ENCODE peak calls at places on chromosomes 3 and 15, in nine cellular contexts. V is CD4-positive, alpha-beta memory T cell; W is dorsolateral prefrontal cortex; K is stimulated activated CD4-positive, alpha-beta T cell treated with anti-CD3 and anti-CD28 coated beads, Interleukin-4, amount 100 ng/mL, for 4 hours; B is skeletal muscle cell; Y is M059J; H is T1000; G is kidney tubule cell; T is stimulated activated naive B cell treated with anti-CD40 and anti-IgM and Interleukin-4, amounts not matched to agents 10 μg/mL and 1 μg/mL and 100 μg/mL, for 72 hours. C is an unnamed sample.

GRCh38 chr3:127212231-127212630 is 19.3 kb downstream of the PRR23E start:
- DNase-seq in T (no peak), B (no peak), V (no peak), K (no peak), H (no peak), W (no peak), G (no peak), Y (no peak), C (no peak)

GRCh38 chr3:194487289-194488006 is 646 bp upstream of the ATP13A3 start:
- DNase-seq in G (peak), H (no peak), V (no peak), B (no peak), Y (peak), W (peak), K (peak), T (peak), C (peak)

GRCh38 chr3:55524565-55525244 is 37.6 kb upstream of the WNT5A start:
- DNase-seq in K (no peak), H (no peak), B (no peak), T (no peak), W (no peak), G (peak), Y (peak), V (no peak), C (no peak)

GRCh38 chr3:13564751-13565560 is 16.0 kb downstream of the FBLN2 start:
- DNase-seq in Y (no peak), H (no peak), W (no peak), K (no peak), B (no peak), T (no peak), G (no peak), V (no peak), C (no peak)

GRCh38 chr15:61545763-61546162 is 316.7 kb upstream of the RORA start:
- DNase-seq in K (no peak), B (no peak), V (no peak), T (no peak), W (no peak), G (no peak), H (no peak), Y (no peak), C (no peak)

GRCh38 chr15:50880651-50881114 is 27.8 kb upstream of the AP4E1 start:
- DNase-seq in B (peak), Y (peak), H (no peak), K (no peak), V (peak), G (peak), W (no peak), T (no peak), C (no peak)

GRCh38 chr15:45332694-45333093 is 45.6 kb downstream of the GATM start:
- DNase-seq in V (no peak), W (no peak), T (no peak), Y (no peak), H (no peak), B (no peak), K (no peak), G (no peak), C (no peak)

GRCh38 chr3:172514678-172515077 is 8.6 kb downstream of the TNFSF10 start:
- DNase-seq in W (no peak), Y (no peak), V (no peak), T (no peak), K (no peak), B (no peak), H (no peak), G (no peak), C (no peak)

GRCh38 chr3:187629711-187630110 is 40.5 kb downstream of the SST start:
- DNase-seq in G (no peak), H (no peak), T (no peak), V (no peak), W (no peak), Y (peak), B (no peak), K (no peak), C (no peak)

GRCh38 chr3:165103616-165104015 is 25.3 kb upstream of the SI start:
- DNase-seq in B (no peak), Y (no peak), V (no peak), T (no peak), H (no peak), G (no peak), W (no peak), K (no peak), C (no peak)

GRCh38 chr3:170714151-170714550 is 128.3 kb upstream of the SLC7A14 start:
- DNase-seq in T (no peak), K (no peak), V (no peak), B (no peak), W (no peak), Y (peak), H (no peak), G (peak), C (no peak)

GRCh38 chr3:147415819-147416218 is 6.7 kb downstream of the ZIC1 start:
- DNase-seq in H (no peak), W (no peak), T (no peak), Y (no peak), G (no peak), B (no peak), K (no peak), V (no peak), C (no peak)

GRCh38 chr15:40239671-40240618 is 1.1 kb downstream of the PAK6 start:
- DNase-seq in Y (peak), W (no peak), H (no peak), V (no peak), B (no peak), K (no peak), T (no peak), G (no peak), C (peak)

GRCh38 chr3:16180737-16181134 is 6.3 kb downstream of the GALNT15 start:
- DNase-seq in T (no peak), V (no peak), W (no peak), Y (no peak), B (no peak), K (no peak), G (no peak), H (no peak), C (no peak)

GRCh38 chr15:70664494-70664893 is 98.9 kb downstream of the UACA start:
- DNase-seq in B (no peak), W (no peak), V (no peak), H (no peak), K (no peak), T (no peak), Y (no peak), G (no peak), C (no peak)

GRCh38 chr3:24508423-24508839 is 13.8 kb upstream of the THRB start:
- DNase-seq in V (no peak), W (no peak), K (no peak), Y (peak), B (no peak), T (no peak), H (no peak), G (no peak), C (no peak)